ENCODE peak calls at places on chromosomes 6 and 20, in nine cellular contexts. H, Q, D, Y, A, F, T, G and R are unnamed samples.

GRCh38 chr6:126367849-126368248 is 27.9 kb downstream of the CENPW start:
- DNase-seq in H (no peak), Q (no peak), D (no peak), Y (no peak), A (no peak), F (no peak), T (no peak), G (no peak), R (no peak)

GRCh38 chr20:57458400-57459160 is 66.4 kb downstream of the CTCFL start:
- DNase-seq in H (no peak), Q (no peak), D (peak; percentile 66), Y (no peak), A (no peak), F (no peak), T (no peak), G (peak; percentile 72), R (no peak)

GRCh38 chr20:49916146-49917002 is 1.0 kb upstream of the SPATA2 start:
- DNase-seq in H (no peak), Q (peak; percentile 64), D (peak; percentile 55), Y (no peak), A (no peak), F (no peak), T (peak; percentile 78), G (no peak), R (peak; percentile 84)

GRCh38 chr6:90294614-90294988 is 2.0 kb downstream of the BACH2 start:
- DNase-seq in H (no peak), Q (no peak), D (no peak), Y (no peak), A (no peak), F (no peak), T (no peak), G (no peak), R (no peak)

GRCh38 chr6:140538926-140539325 is 1164.5 kb upstream of the CITED2 start:
- DNase-seq in H (no peak), Q (no peak), D (no peak), Y (no peak), A (no peak), F (no peak), T (no peak), G (peak; percentile 4), R (no peak)

GRCh38 chr20:53655909-53656652 is 62.4 kb upstream of the ZNF217 start:
- DNase-seq in H (no peak), Q (peak; percentile 56), D (no peak), Y (no peak), A (no peak), F (no peak), T (no peak), G (peak; percentile 33), R (no peak)

GRCh38 chr20:6630494-6630893 is 137.0 kb upstream of the BMP2 start:
- DNase-seq in H (no peak), Q (no peak), D (no peak), Y (no peak), A (no peak), F (no peak), T (no peak), G (peak; percentile 74), R (no peak)

GRCh38 chr6:49713346-49713745 is at the start of gene CRISP2:
- DNase-seq in H (peak; percentile 40), Q (no peak), D (no peak), Y (no peak), A (peak; percentile 21), F (no peak), T (no peak), G (no peak), R (no peak)

GRCh38 chr6:147699637-147700036 is 191.1 kb downstream of the SAMD5 start:
- DNase-seq in H (no peak), Q (no peak), D (no peak), Y (no peak), A (no peak), F (no peak), T (no peak), G (peak; percentile 20), R (no peak)

GRCh38 chr6:84556541-84557335 is 207.7 kb downstream of the TBX18 start:
- DNase-seq in H (no peak), Q (no peak), D (no peak), Y (no peak), A (no peak), F (no peak), T (no peak), G (no peak), R (no peak)

GRCh38 chr6:37938909-37939308 is 119.4 kb downstream of the ZFAND3 start:
- DNase-seq in H (no peak), Q (no peak), D (no peak), Y (no peak), A (no peak), F (no peak), T (no peak), G (no peak), R (no peak)

GRCh38 chr6:2763345-2763841 is 1.8 kb upstream of the WRNIP1 start:
- DNase-seq in H (peak; percentile 68), Q (peak; percentile 11), D (no peak), Y (peak; percentile 67), A (peak; percentile 65), F (peak; percentile 47), T (no peak), G (peak; percentile 36), R (peak; percentile 30)

GRCh38 chr6:63724721-63725120 is 89.1 kb downstream of the PHF3 start:
- DNase-seq in H (no peak), Q (no peak), D (no peak), Y (no peak), A (no peak), F (no peak), T (no peak), G (no peak), R (no peak)

GRCh38 chr6:6696867-6697531 is 108.5 kb downstream of the LY86 start:
- DNase-seq in H (peak; percentile 85), Q (peak; percentile 32), D (no peak), Y (peak; percentile 65), A (peak; percentile 79), F (peak; percentile 46), T (peak; percentile 96), G (peak; percentile 78), R (peak; percentile 87)

GRCh38 chr20:9185511-9185910 is 116.6 kb downstream of the PLCB4 start:
- DNase-seq in H (no peak), Q (no peak), D (no peak), Y (no peak), A (no peak), F (no peak), T (no peak), G (no peak), R (no peak)

DNA sequence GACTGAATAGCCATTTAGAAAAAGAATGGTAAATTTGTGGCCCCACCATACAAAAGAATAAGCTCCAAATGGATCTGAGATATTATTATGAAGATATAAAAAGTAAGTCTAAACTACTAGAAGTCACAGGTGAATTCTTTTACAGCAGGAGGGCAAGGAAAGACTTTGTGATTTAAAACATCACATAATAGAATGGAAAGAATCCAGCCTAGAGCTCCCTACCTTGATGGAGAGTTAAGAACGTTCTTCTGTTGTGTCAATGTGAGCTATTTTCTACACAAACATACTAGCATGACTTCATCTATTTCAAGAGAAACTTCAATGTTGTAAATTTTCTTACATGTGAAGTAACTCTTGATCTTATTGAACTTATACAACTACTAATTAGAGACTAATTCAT is 100.0 kb upstream of the NRSN1 start:
- DNase-seq in H (no peak), Q (no peak), D (no peak), Y (no peak), A (no peak), F (no peak), T (no peak), G (no peak), R (no peak)
- H3K4me3 ChIP-seq in H (no peak overlapping the region), Q (no peak overlapping the region), D (no peak overlapping the region), Y (no peak overlapping the region), A (no peak overlapping the region), F (no peak overlapping the region), T (no peak overlapping the region), G (no peak overlapping the region), R (no peak overlapping the region)

GRCh38 chr20:62552613-62553012 is 76.8 kb upstream of the GATA5 start:
- DNase-seq in H (no peak), Q (no peak), D (no peak), Y (no peak), A (no peak), F (no peak), T (no peak), G (no peak), R (no peak)

GRCh38 chr20:62554214-62554897 is 78.6 kb upstream of the GATA5 start:
- DNase-seq in H (no peak), Q (no peak), D (no peak), Y (no peak), A (no peak), F (no peak), T (no peak), G (no peak), R (no peak)

GRCh38 chr20:62551408-62552323 is 75.9 kb upstream of the GATA5 start:
- DNase-seq in H (no peak), Q (no peak), D (no peak), Y (no peak), A (no peak), F (no peak), T (no peak), G (no peak), R (no peak)

GRCh38 chr20:62553838-62554161 is 78.0 kb upstream of the GATA5 start:
- DNase-seq in H (no peak), Q (no peak), D (no peak), Y (no peak), A (no peak), F (no peak), T (no peak), G (no peak), R (no peak)

DNA sequence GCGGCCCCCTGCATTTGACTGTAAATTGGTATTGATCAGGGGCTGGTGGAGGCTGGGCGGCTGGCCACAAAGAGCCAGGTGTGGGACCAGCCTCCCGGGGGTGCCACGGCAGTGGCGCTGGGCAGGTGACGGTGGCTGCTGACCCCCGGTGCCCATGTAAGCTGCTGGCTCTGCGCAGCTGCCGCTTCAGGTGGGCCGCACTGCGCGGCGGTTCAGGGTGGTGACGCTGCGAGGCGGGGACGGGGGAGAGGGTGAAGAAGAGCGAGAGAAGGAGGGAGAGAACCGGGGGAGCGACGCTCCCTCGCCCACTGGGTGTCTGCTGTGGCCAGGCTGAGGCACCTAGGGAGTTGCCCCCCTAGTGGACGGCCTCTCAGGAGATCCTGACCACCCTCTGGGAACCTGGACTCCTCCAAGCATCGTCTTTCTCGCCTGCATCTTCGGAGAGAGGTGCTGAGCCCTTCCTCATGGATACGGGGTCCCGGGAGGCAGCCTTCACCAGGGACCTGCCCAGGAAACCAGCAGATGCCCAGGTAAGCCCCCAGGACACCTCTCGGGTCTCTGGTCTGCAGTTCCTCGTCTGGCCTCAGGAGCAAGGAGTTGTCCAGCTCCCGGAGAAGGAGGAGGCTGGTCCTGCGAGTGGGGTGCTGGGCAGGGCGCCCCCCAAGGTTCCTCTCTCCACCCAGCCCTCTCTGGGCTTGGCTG is 77.5 kb upstream of the GATA5 start:
- DNase-seq in H (no peak), Q (no peak), D (no peak), Y (no peak), A (no peak), F (no peak), T (no peak), G (no peak), R (no peak)
- TF ChIP-seq CTCF in H (no peak), Q (no peak), D (no peak), Y (no peak), A (no peak), F (peak; percentile 19), T (no peak), G (no peak), R (no peak)

GRCh38 chr20:3724356-3724755 is 8.1 kb upstream of the HSPA12B start:
- DNase-seq in H (no peak), Q (no peak), D (no peak), Y (no peak), A (no peak), F (no peak), T (no peak), G (no peak), R (no peak)
- H3K36me3 ChIP-seq in H (no peaks in the 10 kb centered on the region), Q (no peaks in the 10 kb centered on the region), D (no peaks in the 10 kb centered on the region), Y (no peaks in the 10 kb centered on the region), A (no peaks in the 10 kb centered on the region), F (no peaks in the 10 kb centered on the region), T (no peaks in the 10 kb centered on the region), G (no peaks in the 10 kb centered on the region), R (no peaks in the 10 kb centered on the region)

GRCh38 chr6:80217799-80218198 is 111.3 kb downstream of the BCKDHB start:
- DNase-seq in H (no peak), Q (no peak), D (no peak), Y (no peak), A (no peak), F (no peak), T (no peak), G (no peak), R (no peak)
- H3K4me3 ChIP-seq in H (no peak overlapping the region), Q (no peak overlapping the region), D (no peak overlapping the region), Y (no peak overlapping the region), A (no peak overlapping the region), F (no peak overlapping the region), T (no peak overlapping the region), G (no peak overlapping the region), R (no peak overlapping the region)